ENCODE peak calls at places on chromosomes 12 and 14, in five cellular contexts. One of them, this sample, is unnamed.

GRCh38 chr14:32763673-32764072 is 175.0 kb upstream of the NPAS3 start:
- DNase-seq in IMR-90: no peak
- DNase-seq in ovary: no peak
- DNase-seq in K562: no peak
- DNase-seq in adrenal gland: no peak
- DNase-seq in this sample: no peak

GRCh38 chr12:121741743-121742142 is 29.2 kb downstream of the TMEM120B start:
- DNase-seq in IMR-90: no peak
- DNase-seq in ovary: no peak
- DNase-seq in K562: no peak
- DNase-seq in adrenal gland: no peak
- DNase-seq in this sample: no peak

GRCh38 chr12:74539261-74539660 is 1.6 kb downstream of the ATXN7L3B start:
- DNase-seq in IMR-90: no peak
- DNase-seq in ovary: no peak
- DNase-seq in K562: peak; percentile 24
- DNase-seq in adrenal gland: no peak
- DNase-seq in this sample: no peak

GRCh38 chr12:120236124-120236398 is 29.5 kb downstream of the PXN start:
- DNase-seq in IMR-90: no peak
- DNase-seq in ovary: no peak
- DNase-seq in K562: no peak
- DNase-seq in adrenal gland: no peak
- DNase-seq in this sample: no peak

GRCh38 chr12:2057041-2057792 is 4.4 kb downstream of the CACNA1C start:
- DNase-seq in IMR-90: peak; percentile 62
- DNase-seq in ovary: peak; percentile 63
- DNase-seq in K562: peak; percentile 59
- DNase-seq in adrenal gland: no peak
- DNase-seq in this sample: peak; percentile 34

GRCh38 chr12:77325505-77325904 is 260.1 kb upstream of the E2F7 start:
- DNase-seq in IMR-90: no peak
- DNase-seq in ovary: peak; percentile 38
- DNase-seq in K562: no peak
- DNase-seq in adrenal gland: no peak
- DNase-seq in this sample: no peak

GRCh38 chr12:15752780-15753179 is 36.4 kb downstream of the EPS8 start:
- DNase-seq in IMR-90: peak; percentile 80
- DNase-seq in ovary: no peak
- DNase-seq in K562: no peak
- DNase-seq in adrenal gland: no peak
- DNase-seq in this sample: no peak

GRCh38 chr14:35201066-35201465 is 78.7 kb downstream of the PRORP start:
- DNase-seq in IMR-90: no peak
- DNase-seq in ovary: no peak
- DNase-seq in K562: no peak
- DNase-seq in adrenal gland: no peak
- DNase-seq in this sample: no peak

GRCh38 chr12:67220065-67220464 is 49.1 kb upstream of the CAND1 start:
- DNase-seq in IMR-90: no peak
- DNase-seq in ovary: no peak
- DNase-seq in K562: peak; percentile 18
- DNase-seq in adrenal gland: peak; percentile 15
- DNase-seq in this sample: no peak

GRCh38 chr12:2691340-2692111 is 103.2 kb upstream of the FKBP4 start:
- DNase-seq in IMR-90: no peak
- DNase-seq in ovary: no peak
- DNase-seq in K562: no peak
- DNase-seq in adrenal gland: no peak
- DNase-seq in this sample: no peak

GRCh38 chr14:100203962-100204834 is 34.7 kb upstream of the YY1 start:
- DNase-seq in IMR-90: peak; percentile 50
- DNase-seq in ovary: no peak
- DNase-seq in K562: no peak
- DNase-seq in adrenal gland: peak; percentile 88
- DNase-seq in this sample: no peak

GRCh38 chr12:95674631-95675030 is 115.9 kb downstream of the NTN4 start:
- DNase-seq in IMR-90: no peak
- DNase-seq in ovary: no peak
- DNase-seq in K562: no peak
- DNase-seq in adrenal gland: no peak
- DNase-seq in this sample: peak; percentile 87

GRCh38 chr12:3557136-3557697 is 66.2 kb downstream of the PRMT8 start:
- DNase-seq in IMR-90: no peak
- DNase-seq in ovary: no peak
- DNase-seq in K562: no peak
- DNase-seq in adrenal gland: no peak
- DNase-seq in this sample: no peak

GRCh38 chr12:85575115-85576096 is 260.8 kb downstream of the RASSF9 start:
- DNase-seq in IMR-90: peak; percentile 64
- DNase-seq in ovary: peak; percentile 47
- DNase-seq in K562: peak; percentile 26
- DNase-seq in adrenal gland: peak; percentile 48
- DNase-seq in this sample: peak; percentile 80

GRCh38 chr12:97169922-97170321 is 262.9 kb downstream of the NEDD1 start:
- DNase-seq in IMR-90: no peak
- DNase-seq in ovary: no peak
- DNase-seq in K562: no peak
- DNase-seq in adrenal gland: no peak
- DNase-seq in this sample: no peak

GRCh38 chr14:29518335-29518734 is 409.3 kb downstream of the PRKD1 start:
- DNase-seq in IMR-90: peak; percentile 28
- DNase-seq in ovary: no peak
- DNase-seq in K562: no peak
- DNase-seq in adrenal gland: no peak
- DNase-seq in this sample: peak; percentile 5

GRCh38 chr14:99156026-99156425 is 116.0 kb downstream of the BCL11B start:
- DNase-seq in IMR-90: no peak
- DNase-seq in ovary: no peak
- DNase-seq in K562: no peak
- DNase-seq in adrenal gland: no peak
- DNase-seq in this sample: no peak

GRCh38 chr12:121536058-121536928 is 44.5 kb downstream of the KDM2B start:
- DNase-seq in IMR-90: peak; percentile 88
- DNase-seq in ovary: peak; percentile 92
- DNase-seq in K562: peak; percentile 75
- DNase-seq in adrenal gland: peak; percentile 77
- DNase-seq in this sample: peak; percentile 60

GRCh38 chr12:3537916-3538690 is 47.1 kb downstream of the PRMT8 start:
- DNase-seq in IMR-90: no peak
- DNase-seq in ovary: no peak
- DNase-seq in K562: no peak
- DNase-seq in adrenal gland: no peak
- DNase-seq in this sample: no peak

GRCh38 chr14:62645649-62646048 is 399.6 kb downstream of the KCNH5 start:
- DNase-seq in IMR-90: peak; percentile 81
- DNase-seq in ovary: no peak
- DNase-seq in K562: no peak
- DNase-seq in adrenal gland: no peak
- DNase-seq in this sample: no peak

GRCh38 chr12:92356405-92356804 is 210.8 kb upstream of the BTG1 start:
- DNase-seq in IMR-90: no peak
- DNase-seq in ovary: no peak
- DNase-seq in K562: no peak
- DNase-seq in adrenal gland: no peak
- DNase-seq in this sample: no peak

GRCh38 chr12:14384783-14385638 is 19.5 kb downstream of the ATF7IP start:
- DNase-seq in IMR-90: peak; percentile 95
- DNase-seq in ovary: peak; percentile 61
- DNase-seq in K562: peak; percentile 86
- DNase-seq in adrenal gland: peak; percentile 73
- DNase-seq in this sample: peak; percentile 94

GRCh38 chr12:98594050-98594853 is 766 bp downstream of the SLC25A3 start:
- DNase-seq in IMR-90: no peak
- DNase-seq in ovary: no peak
- DNase-seq in K562: peak; percentile 45
- DNase-seq in adrenal gland: peak; percentile 65
- DNase-seq in this sample: peak; percentile 38

GRCh38 chr14:95274283-95274682 is 45.4 kb downstream of the CLMN start:
- DNase-seq in IMR-90: no peak
- DNase-seq in ovary: no peak
- DNase-seq in K562: no peak
- DNase-seq in adrenal gland: no peak
- DNase-seq in this sample: no peak

GRCh38 chr12:120936197-120936596 is 32.0 kb upstream of the SPPL3 start:
- DNase-seq in IMR-90: no peak
- DNase-seq in ovary: no peak
- DNase-seq in K562: no peak
- DNase-seq in adrenal gland: peak; percentile 32
- DNase-seq in this sample: no peak

GRCh38 chr12:29380536-29381523 is at the start of gene ERGIC2:
- DNase-seq in IMR-90: peak; percentile 99
- DNase-seq in ovary: peak; percentile 94
- DNase-seq in K562: peak; percentile 98
- DNase-seq in adrenal gland: peak; percentile 95
- DNase-seq in this sample: peak; percentile 98
- TF ChIP-seq POLR2A in IMR-90: peak; percentile 69
- TF ChIP-seq POLR2A in ovary: peak; percentile 61
- TF ChIP-seq POLR2A in K562: peak; percentile 90
- TF ChIP-seq POLR2A in adrenal gland: peak; percentile 78
- TF ChIP-seq POLR2A in this sample: peak; percentile 65

GRCh38 chr14:49623387-49623786 is 2.8 kb downstream of the MGAT2 start:
- DNase-seq in IMR-90: no peak
- DNase-seq in ovary: no peak
- DNase-seq in K562: no peak
- DNase-seq in adrenal gland: no peak
- DNase-seq in this sample: peak; percentile 13
- H3K4me3 ChIP-seq in IMR-90: no peak overlapping the region
- H3K4me3 ChIP-seq in ovary: no peak overlapping the region
- H3K4me3 ChIP-seq in K562: peak overlapping the region; percentile 24
- H3K4me3 ChIP-seq in adrenal gland: no peak overlapping the region
- H3K4me3 ChIP-seq in this sample: peak overlapping the region; percentile 95

GRCh38 chr12:29781176-29781575 is 2.6 kb downstream of the TMTC1 start:
- DNase-seq in IMR-90: no peak
- DNase-seq in ovary: no peak
- DNase-seq in K562: no peak
- DNase-seq in adrenal gland: no peak
- DNase-seq in this sample: no peak

GRCh38 chr12:29782285-29782820 is 1.4 kb downstream of the TMTC1 start:
- DNase-seq in IMR-90: peak; percentile 71
- DNase-seq in ovary: no peak
- DNase-seq in K562: no peak
- DNase-seq in adrenal gland: no peak
- DNase-seq in this sample: peak; percentile 63

GRCh38 chr12:29782821-29783772 is 645 bp downstream of the TMTC1 start:
- DNase-seq in IMR-90: peak; percentile 31
- DNase-seq in ovary: peak; percentile 49
- DNase-seq in K562: no peak
- DNase-seq in adrenal gland: peak; percentile 49
- DNase-seq in this sample: peak; percentile 49

GRCh38 chr12:29781705-29782266 is 2.0 kb downstream of the TMTC1 start:
- DNase-seq in IMR-90: no peak
- DNase-seq in ovary: no peak
- DNase-seq in K562: no peak
- DNase-seq in adrenal gland: no peak
- DNase-seq in this sample: no peak

GRCh38 chr12:29783773-29784666 is at the start of gene TMTC1:
- DNase-seq in IMR-90: peak; percentile 50
- DNase-seq in ovary: peak; percentile 87
- DNase-seq in K562: no peak
- DNase-seq in adrenal gland: peak; percentile 69
- DNase-seq in this sample: peak; percentile 69
- TF ChIP-seq POLR2A in IMR-90: no peak
- TF ChIP-seq POLR2A in ovary: peak; percentile 66
- TF ChIP-seq POLR2A in K562: no peak
- TF ChIP-seq POLR2A in adrenal gland: peak; percentile 38
- TF ChIP-seq POLR2A in this sample: no peak

GRCh38 chr12:63917864-63918742 is 73.6 kb downstream of the SRGAP1 start:
- DNase-seq in IMR-90: peak; percentile 96
- DNase-seq in ovary: peak; percentile 36
- DNase-seq in K562: no peak
- DNase-seq in adrenal gland: peak; percentile 76
- DNase-seq in this sample: peak; percentile 83
- H3K4me3 ChIP-seq in IMR-90: no peak overlapping the region
- H3K4me3 ChIP-seq in ovary: no peak overlapping the region
- H3K4me3 ChIP-seq in K562: no peak overlapping the region
- H3K4me3 ChIP-seq in adrenal gland: no peak overlapping the region
- H3K4me3 ChIP-seq in this sample: no peak overlapping the region

DNA sequence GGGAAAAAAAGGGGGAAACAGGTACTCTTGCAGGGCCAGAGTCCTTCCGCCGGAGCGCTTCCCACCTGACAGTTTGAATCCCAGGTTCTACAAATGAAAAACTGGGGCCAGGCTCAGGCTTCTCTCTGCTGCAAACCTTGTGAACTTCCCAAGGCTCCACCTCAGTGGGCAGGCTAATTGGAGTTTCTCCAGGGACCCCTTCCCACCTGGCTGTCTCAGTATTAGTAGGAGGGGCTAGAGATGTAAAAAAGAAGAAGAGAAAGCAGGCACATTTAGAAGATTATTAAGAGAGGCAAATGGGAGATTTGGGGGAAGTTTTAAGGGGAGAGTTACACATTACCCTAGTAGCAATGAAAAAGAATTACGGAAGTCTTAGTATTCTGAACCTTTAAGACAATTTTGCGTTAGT is 20.0 kb upstream of the CLEC2D start:
- DNase-seq in IMR-90: no peak
- DNase-seq in ovary: no peak
- DNase-seq in K562: peak; percentile 41
- DNase-seq in adrenal gland: no peak
- DNase-seq in this sample: no peak
- TF ChIP-seq POLR2A in IMR-90: no peak
- TF ChIP-seq POLR2A in ovary: no peak
- TF ChIP-seq POLR2A in K562: no peak
- TF ChIP-seq POLR2A in adrenal gland: no peak
- TF ChIP-seq POLR2A in this sample: no peak

This sample was measured in endothelial cell of umbilical vein.